ENCODE peak calls at places on chromosomes 16 and 17, in seven cellular contexts. K is aorta, N is GM23248, V is lower lobe of right lung, P is fibroblast of lung, Y is left ventricle myocardium inferior, W is GM23338. H is an unnamed sample.

GRCh38 chr17:80760501-80760900 is 215.9 kb downstream of the RPTOR start:
- DNase-seq in N (no peak), W (no peak), P (no peak), V (peak), K (no peak), Y (no peak), H (no peak)

GRCh38 chr17:20059728-20060188 is 50.6 kb downstream of the SPECC1 start:
- DNase-seq in N (peak), V (no peak), Y (no peak), P (no peak), W (no peak), K (no peak), H (no peak)

GRCh38 chr17:17841620-17842025 is 4.8 kb upstream of the SREBF1 start:
- DNase-seq in W (no peak), P (no peak), N (no peak), Y (peak), V (peak), K (no peak), H (peak)

GRCh38 chr17:2800367-2800766 is 4.1 kb downstream of the RAP1GAP2 start:
- DNase-seq in Y (no peak), V (no peak), W (no peak), K (no peak), P (no peak), N (no peak), H (no peak)

GRCh38 chr16:21218135-21218534 is 6.8 kb upstream of the ZP2 start:
- DNase-seq in K (no peak), Y (no peak), N (no peak), V (no peak), W (no peak), P (no peak), H (no peak)

GRCh38 chr16:29029168-29029994 is 44.5 kb downstream of the LAT start:
- DNase-seq in W (peak), N (peak), V (no peak), P (peak), K (peak), Y (no peak), H (no peak)

GRCh38 chr16:79756571-79756970 is 156.0 kb upstream of the MAF start:
- DNase-seq in W (no peak), P (no peak), K (no peak), V (no peak), Y (no peak), N (no peak), H (no peak)

GRCh38 chr17:60231691-60232090 is 81.9 kb downstream of the CA4 start:
- DNase-seq in W (no peak), N (peak), Y (no peak), V (no peak), K (no peak), P (peak), H (no peak)

GRCh38 chr16:20409398-20410152 is at the start of gene ACSM5:
- DNase-seq in K (no peak), Y (peak), P (no peak), N (no peak), W (peak), V (no peak), H (peak)

GRCh38 chr16:78706637-78707036 is 607.2 kb downstream of the WWOX start:
- DNase-seq in N (no peak), Y (no peak), K (no peak), W (peak), P (no peak), V (no peak), H (peak)

GRCh38 chr16:78703951-78704350 is 604.5 kb downstream of the WWOX start:
- DNase-seq in W (no peak), Y (no peak), P (no peak), V (no peak), N (no peak), K (no peak), H (no peak)

GRCh38 chr16:78709137-78709871 is 609.9 kb downstream of the WWOX start:
- DNase-seq in V (no peak), W (peak), Y (no peak), N (no peak), P (no peak), K (no peak), H (no peak)

GRCh38 chr16:78704421-78704820 is 605.0 kb downstream of the WWOX start:
- DNase-seq in P (peak), W (no peak), N (no peak), Y (no peak), V (no peak), K (no peak), H (no peak)

GRCh38 chr16:78705694-78706093 is 606.2 kb downstream of the WWOX start:
- DNase-seq in N (no peak), P (peak), Y (no peak), W (peak), V (no peak), K (no peak), H (no peak)
- H3K4me3 ChIP-seq in N (no peak), P (no peak), Y (no peak), W (no peak), V (no peak), K (no peak), H (no peak)

GRCh38 chr17:82050761-82051641 is 610 bp downstream of the RFNG start:
- DNase-seq in Y (no peak), V (no peak), W (no peak), K (no peak), P (no peak), N (peak), H (no peak)
- H3K27ac ChIP-seq in Y (peak), V (peak), W (no peak), K (no peak), P (peak), N (no peak), H (no peak)

GRCh38 chr17:40436631-40437030 is 6.6 kb upstream of the IGFBP4 start:
- DNase-seq in P (no peak), Y (no peak), V (no peak), N (no peak), K (peak), W (no peak), H (no peak)

GRCh38 chr17:40430272-40431230 is 12.7 kb upstream of the IGFBP4 start:
- DNase-seq in N (no peak), Y (no peak), V (no peak), P (no peak), K (peak), W (no peak), H (no peak)

GRCh38 chr17:40431231-40431602 is 12.0 kb upstream of the IGFBP4 start:
- DNase-seq in Y (no peak), N (no peak), V (no peak), W (no peak), P (no peak), K (no peak), H (no peak)

GRCh38 chr17:40432864-40433528 is 10.3 kb upstream of the IGFBP4 start:
- DNase-seq in N (peak), K (peak), Y (peak), V (no peak), P (peak), W (no peak), H (peak)

DNA sequence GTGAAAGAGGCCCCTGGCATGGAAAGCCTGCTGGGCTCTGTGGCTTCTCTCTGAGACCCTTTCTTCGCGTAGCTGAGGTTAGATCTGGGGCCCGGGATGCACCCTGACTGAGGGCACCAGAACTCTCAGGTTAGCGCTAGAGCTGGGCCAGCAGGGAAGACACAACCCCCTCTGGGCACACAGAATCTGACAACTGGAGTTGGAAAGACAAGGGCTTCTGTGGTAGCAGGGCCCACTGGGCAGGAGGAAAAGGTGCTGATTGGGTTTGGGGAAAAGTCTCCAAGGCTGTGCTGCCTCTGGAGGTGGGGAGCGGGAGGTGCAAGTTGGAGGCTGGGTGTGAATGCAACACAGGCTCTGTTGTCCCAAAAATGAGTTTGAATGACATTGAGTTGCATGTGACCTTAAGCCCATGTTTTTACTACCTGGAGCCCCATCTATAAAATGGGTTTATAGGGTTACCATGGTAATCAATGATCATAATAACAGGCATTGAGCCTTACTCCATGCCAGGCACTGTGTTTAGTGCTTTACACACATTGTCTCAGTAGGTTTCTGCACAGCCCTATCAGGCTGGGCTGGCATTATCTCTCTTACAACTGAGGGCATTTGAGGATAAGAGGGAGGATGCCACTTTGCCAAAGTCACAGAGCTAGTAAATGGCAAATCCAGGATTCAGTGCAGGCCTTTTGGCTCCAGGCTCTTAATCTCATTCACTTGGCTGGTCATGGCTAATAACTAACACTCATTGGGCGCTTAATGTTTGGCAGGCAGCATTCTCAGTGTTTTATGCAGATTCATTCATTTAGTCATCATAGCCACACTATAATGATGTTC is 9.5 kb upstream of the IGFBP4 start:
- DNase-seq in P (no peak), N (peak), Y (no peak), V (no peak), W (peak), K (peak), H (no peak)
- H3K4me3 ChIP-seq in P (no peak), N (no peak), Y (no peak), V (no peak), W (no peak), K (no peak), H (no peak)

GRCh38 chr16:84692451-84692850 is 7.3 kb upstream of the USP10 start:
- DNase-seq in Y (no peak), W (no peak), K (no peak), V (no peak), N (no peak), P (no peak), H (no peak)

GRCh38 chr16:84687715-84688114 is 12.1 kb upstream of the USP10 start:
- DNase-seq in K (no peak), P (peak), W (no peak), Y (no peak), N (peak), V (no peak), H (no peak)

GRCh38 chr16:84686702-84687298 is 13.0 kb upstream of the USP10 start:
- DNase-seq in W (no peak), P (no peak), Y (no peak), K (no peak), V (no peak), N (no peak), H (no peak)

GRCh38 chr16:84690088-84690819 is 9.5 kb upstream of the USP10 start:
- DNase-seq in N (peak), V (no peak), P (peak), Y (no peak), W (no peak), K (no peak), H (no peak)

DNA sequence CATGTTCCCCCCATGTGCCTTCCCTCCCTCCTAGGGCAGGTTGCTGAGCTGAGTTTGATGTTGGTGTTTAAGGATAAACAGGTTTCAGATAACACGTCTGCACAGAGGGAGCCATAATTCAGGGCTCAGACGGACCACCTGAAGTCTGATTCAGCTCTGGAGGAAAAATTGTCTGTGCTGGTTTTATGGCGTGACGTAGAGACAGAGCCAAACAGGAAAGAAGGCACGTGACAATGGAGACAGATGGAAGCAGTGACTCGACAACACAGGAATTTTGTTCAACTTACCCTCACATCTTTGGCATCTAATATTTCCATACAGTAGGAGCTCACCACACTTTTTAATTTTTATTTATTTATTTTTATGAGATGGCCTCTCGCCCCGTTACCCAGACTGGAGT is 10.7 kb upstream of the USP10 start:
- DNase-seq in W (no peak), N (peak), V (no peak), K (no peak), P (peak), Y (no peak), H (no peak)
- H3K27ac ChIP-seq in W (no peak), N (peak), V (no peak), K (no peak), P (peak), Y (no peak), H (no peak)

DNA sequence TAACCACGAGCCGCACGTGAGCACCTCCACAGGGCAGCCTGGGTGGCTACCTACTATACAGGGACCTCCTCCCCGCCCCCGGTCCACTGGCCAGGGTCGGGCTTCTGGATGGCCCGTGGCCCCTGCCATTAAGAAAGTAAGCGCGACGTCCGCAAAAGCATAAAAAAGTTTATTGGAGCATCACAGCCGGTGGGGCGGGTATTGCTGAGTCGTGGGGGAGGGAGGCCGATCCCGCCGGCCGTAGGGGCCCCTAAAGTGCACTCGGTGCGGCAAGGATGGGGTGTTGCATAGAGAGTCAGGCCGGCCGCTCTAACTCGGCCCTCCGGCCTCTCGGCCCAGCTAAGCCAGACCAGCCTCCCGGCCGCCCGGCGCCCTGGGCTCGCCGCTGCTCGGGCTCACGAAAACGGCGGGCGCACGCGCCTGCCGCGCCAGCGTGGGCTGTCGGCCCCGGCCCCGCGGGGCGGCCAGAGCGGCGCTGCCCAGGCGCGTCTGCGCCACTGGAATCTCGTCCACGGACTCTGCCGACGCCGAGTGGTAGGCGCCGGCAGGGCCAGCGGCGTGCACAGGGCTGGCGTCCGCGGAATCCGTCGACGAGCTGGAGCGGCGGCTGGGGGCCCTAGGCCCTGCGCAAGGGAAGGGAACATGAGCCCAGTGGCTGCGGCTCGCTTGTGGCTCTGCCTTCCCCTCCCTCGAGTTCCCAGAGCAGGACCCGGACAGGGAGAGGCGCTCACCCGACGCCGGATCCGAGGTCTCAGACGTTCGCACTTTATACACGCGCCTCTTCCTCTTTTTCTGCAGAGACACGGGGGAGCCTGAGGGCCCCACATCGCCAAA is 1.2 kb upstream of the TPPP3 start:
- DNase-seq in K (peak), P (no peak), V (peak), N (peak), W (peak), Y (no peak), H (peak)
- H3K4me3 ChIP-seq in K (no peak), P (no peak), V (peak), N (peak), W (peak), Y (peak), H (peak)

GRCh38 chr17:75773808-75774470 is 8.9 kb upstream of the GALK1 start:
- DNase-seq in K (peak), N (no peak), Y (no peak), P (no peak), W (peak), V (no peak), H (no peak)

GRCh38 chr17:75776399-75777242 is 8.0 kb upstream of the UNK start:
- DNase-seq in V (no peak), Y (no peak), P (no peak), N (peak), W (no peak), K (peak), H (no peak)

GRCh38 chr17:75773121-75773807 is 8.3 kb upstream of the GALK1 start:
- DNase-seq in Y (no peak), V (no peak), P (no peak), W (no peak), N (no peak), K (peak), H (no peak)

GRCh38 chr17:75774471-75774987 is 9.5 kb upstream of the GALK1 start:
- DNase-seq in V (no peak), N (no peak), W (no peak), Y (no peak), P (no peak), K (peak), H (no peak)

GRCh38 chr17:75774988-75775668 is 9.5 kb upstream of the UNK start:
- DNase-seq in K (peak), P (peak), Y (no peak), N (no peak), V (no peak), W (peak), H (no peak)
- H3K27ac ChIP-seq in K (no peak), P (no peak), Y (peak), N (no peak), V (peak), W (peak), H (peak)

GRCh38 chr16:56990407-56991286 is 1.3 kb downstream of the NLRC5 start:
- DNase-seq in K (peak), W (no peak), P (no peak), N (peak), V (no peak), Y (no peak), H (no peak)
- H3K4me3 ChIP-seq in K (no peak), W (peak), P (peak), N (peak), V (peak), Y (peak), H (peak)

DNA sequence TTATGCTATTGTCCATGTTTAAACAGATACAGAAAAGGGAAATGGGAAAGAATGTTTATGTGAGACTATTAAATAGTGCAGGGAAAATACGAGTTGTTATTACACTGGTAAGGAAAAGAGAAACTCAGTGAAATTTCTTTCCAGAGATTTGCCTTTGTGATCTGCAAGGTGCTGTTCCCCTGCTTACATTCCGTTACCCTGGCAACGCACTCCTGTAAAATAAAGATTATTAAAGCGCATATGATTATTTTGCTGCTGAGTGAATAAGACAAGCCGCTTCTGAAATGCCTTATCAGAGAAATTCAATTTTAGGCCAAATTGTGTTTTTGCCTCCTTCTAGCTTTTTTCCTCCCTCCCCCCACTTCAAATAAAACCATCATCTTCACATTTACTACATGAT is 328.6 kb upstream of the PMFBP1 start:
- DNase-seq in K (no peak), V (no peak), P (no peak), Y (no peak), W (no peak), N (no peak), H (no peak)
- H3K27ac ChIP-seq in K (no peak), V (no peak), P (no peak), Y (no peak), W (no peak), N (no peak), H (no peak)

GRCh38 chr16:78630102-78630501 is 530.6 kb downstream of the WWOX start:
- DNase-seq in W (no peak), P (no peak), V (no peak), K (no peak), Y (no peak), N (no peak), H (no peak)

GRCh38 chr16:78629173-78629572 is 529.7 kb downstream of the WWOX start:
- DNase-seq in K (no peak), N (no peak), V (no peak), P (peak), W (no peak), Y (no peak), H (no peak)

GRCh38 chr16:78624349-78624748 is 524.9 kb downstream of the WWOX start:
- DNase-seq in N (no peak), P (no peak), K (no peak), W (no peak), Y (no peak), V (no peak), H (no peak)

GRCh38 chr16:78633551-78633950 is 534.1 kb downstream of the WWOX start:
- DNase-seq in P (peak), N (no peak), Y (no peak), W (no peak), K (no peak), V (no peak), H (no peak)

GRCh38 chr16:78628526-78628925 is 529.1 kb downstream of the WWOX start:
- DNase-seq in N (no peak), P (peak), W (no peak), V (no peak), Y (no peak), K (no peak), H (no peak)
- H3K4me3 ChIP-seq in N (no peak), P (no peak), W (no peak), V (no peak), Y (no peak), K (peak), H (no peak)

GRCh38 chr16:69745959-69746358 is 8.8 kb downstream of the NOB1 start:
- DNase-seq in K (peak), Y (no peak), W (no peak), N (no peak), P (no peak), V (no peak), H (no peak)

GRCh38 chr16:69744363-69745231 is 10.1 kb downstream of the NOB1 start:
- DNase-seq in N (no peak), V (no peak), K (no peak), P (no peak), W (no peak), Y (no peak), H (no peak)

GRCh38 chr16:69745232-69745612 is 9.5 kb downstream of the NOB1 start:
- DNase-seq in K (peak), P (no peak), Y (no peak), N (no peak), W (no peak), V (no peak), H (no peak)

GRCh38 chr16:69747115-69747514 is 7.6 kb downstream of the NOB1 start:
- DNase-seq in Y (no peak), W (no peak), V (no peak), K (no peak), N (no peak), P (no peak), H (no peak)

DNA sequence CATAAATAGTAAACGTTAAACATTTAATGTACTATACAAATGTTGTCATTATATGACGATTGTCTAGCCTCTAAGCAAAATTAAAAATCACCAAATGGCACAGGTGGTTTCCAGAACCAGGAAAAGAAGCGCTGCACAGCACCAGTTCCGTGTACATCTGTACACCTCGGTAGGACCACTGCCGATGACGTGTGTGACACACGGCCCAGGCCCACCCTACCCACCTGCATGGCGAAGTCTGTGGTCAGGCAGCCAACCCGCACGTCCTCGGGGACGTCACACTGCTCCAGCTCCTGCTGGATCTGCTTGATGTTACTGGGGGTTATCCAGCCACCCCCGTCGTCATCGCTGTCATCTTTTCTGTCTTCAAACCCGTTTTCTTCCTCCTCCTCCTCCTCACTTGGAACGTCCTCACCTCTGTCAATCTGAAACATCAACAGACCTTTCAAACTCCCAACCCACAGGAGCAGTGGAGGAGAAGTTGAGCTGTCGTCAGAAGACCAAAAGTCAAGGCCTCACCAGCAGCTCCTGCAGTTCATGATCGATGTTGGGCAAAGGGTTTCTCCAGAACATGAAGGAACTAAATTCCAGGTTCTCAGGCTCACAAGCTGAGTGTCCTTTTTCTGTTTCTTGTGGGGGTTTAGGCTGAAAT is 5.9 kb downstream of the NOB1 start:
- DNase-seq in Y (no peak), P (no peak), W (no peak), N (no peak), K (peak), V (no peak), H (no peak)
- H3K27ac ChIP-seq in Y (no peak), P (no peak), W (no peak), N (no peak), K (no peak), V (no peak), H (no peak)